ENCODE peak calls at places on chromosomes 1 and 21, in seven cellular contexts. Y is right lobe of liver; R is ovary; C is WERI-Rb-1; D is astrocyte of the spinal cord; W is naive thymus-derived CD4-positive, alpha-beta T cell; V is effector memory CD4-positive, alpha-beta T cell. Z is an unnamed sample.
A peak's percentile ranks its signal among the peaks of the same experiment; 100 is the strongest.

GRCh38 chr1:86914998-86915736 is 732 bp downstream of the HS2ST1 start:
- DNase-seq in D (peak; percentile 53), Y (peak; percentile 76), C (peak; percentile 28), V (peak; percentile 19), R (peak; percentile 37), W (peak; percentile 29), Z (peak; percentile 20)

GRCh38 chr1:28039341-28039740 is 49.1 kb downstream of the EYA3 start:
- DNase-seq in Y (no peak), V (no peak), R (no peak), C (no peak), W (no peak), D (no peak), Z (no peak)

GRCh38 chr1:58848818-58849411 is 65.1 kb upstream of the JUN start:
- DNase-seq in V (no peak), W (no peak), D (peak; percentile 99), C (no peak), R (peak; percentile 74), Y (no peak), Z (peak; percentile 98)

GRCh38 chr21:42513985-42514882 is 582 bp downstream of the SLC37A1 start:
- DNase-seq in Y (peak; percentile 78), C (peak; percentile 44), R (no peak), V (peak; percentile 27), D (no peak), W (peak; percentile 48), Z (no peak)

GRCh38 chr1:192445849-192446489 is 129.2 kb downstream of the RGS21 start:
- DNase-seq in D (peak; percentile 69), W (peak; percentile 10), V (peak; percentile 9), Y (no peak), R (peak; percentile 11), C (peak; percentile 9), Z (no peak)

GRCh38 chr1:201716742-201717135 is 112.2 kb upstream of the IPO9 start:
- DNase-seq in W (no peak), V (no peak), D (no peak), R (no peak), C (no peak), Y (no peak), Z (no peak)

GRCh38 chr21:33115586-33116541 is 45.9 kb downstream of the OLIG1 start:
- DNase-seq in Y (no peak), D (no peak), V (no peak), R (no peak), W (no peak), C (no peak), Z (no peak)

GRCh38 chr1:12208764-12209494 is 20.9 kb upstream of the VPS13D start:
- DNase-seq in C (peak; percentile 76), V (peak; percentile 75), R (peak; percentile 80), D (peak; percentile 73), W (peak; percentile 79), Y (peak; percentile 84), Z (peak; percentile 21)

GRCh38 chr1:27133158-27133557 is 21.8 kb downstream of the SLC9A1 start:
- DNase-seq in C (no peak), W (no peak), D (no peak), Y (no peak), V (no peak), R (no peak), Z (no peak)

GRCh38 chr1:91775227-91775626 is 110.7 kb downstream of the TGFBR3 start:
- DNase-seq in Y (no peak), C (no peak), V (no peak), R (no peak), D (no peak), W (no peak), Z (no peak)

GRCh38 chr21:34814529-34814951 is 145.7 kb downstream of the CLIC6 start:
- DNase-seq in R (no peak), Y (no peak), V (no peak), W (no peak), D (no peak), C (no peak), Z (no peak)

GRCh38 chr1:178867670-178868069 is 3.2 kb downstream of the ANGPTL1 start:
- DNase-seq in C (no peak), Y (no peak), D (peak; percentile 43), R (no peak), W (no peak), V (no peak), Z (no peak)
- H3K4me3 ChIP-seq in C (no peak overlapping the region), Y (peak overlapping the region; percentile 32), D (peak overlapping the region; percentile 8), R (peak overlapping the region; percentile 35), W (no peak overlapping the region), V (no peak overlapping the region), Z (peak overlapping the region; percentile 33)

DNA sequence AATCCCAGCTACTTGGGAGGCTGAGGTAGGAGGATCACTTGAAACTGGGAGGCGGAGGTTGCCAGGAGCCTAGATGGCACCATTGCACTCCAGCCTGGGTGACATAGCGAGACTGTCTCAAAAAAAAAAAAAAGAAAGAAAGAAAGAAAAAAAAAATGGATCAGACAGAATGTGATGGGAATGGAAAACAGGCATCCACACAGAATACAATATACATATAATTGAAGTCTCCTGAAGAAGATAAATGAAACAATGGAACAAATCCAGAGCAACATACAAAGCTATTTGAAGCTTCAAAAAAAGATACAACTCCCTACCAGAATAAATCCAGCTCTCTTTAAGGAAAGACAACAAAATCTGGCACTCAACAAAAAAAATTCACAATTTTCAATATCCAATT is 10.9 kb upstream of the EGLN1 start:
- DNase-seq in D (no peak), W (no peak), Y (no peak), C (no peak), R (no peak), V (no peak), Z (no peak)
- H3K4me3 ChIP-seq in D (no peak overlapping the region), W (no peak overlapping the region), Y (no peak overlapping the region), C (no peak overlapping the region), R (no peak overlapping the region), V (no peak overlapping the region), Z (no peak overlapping the region)

DNA sequence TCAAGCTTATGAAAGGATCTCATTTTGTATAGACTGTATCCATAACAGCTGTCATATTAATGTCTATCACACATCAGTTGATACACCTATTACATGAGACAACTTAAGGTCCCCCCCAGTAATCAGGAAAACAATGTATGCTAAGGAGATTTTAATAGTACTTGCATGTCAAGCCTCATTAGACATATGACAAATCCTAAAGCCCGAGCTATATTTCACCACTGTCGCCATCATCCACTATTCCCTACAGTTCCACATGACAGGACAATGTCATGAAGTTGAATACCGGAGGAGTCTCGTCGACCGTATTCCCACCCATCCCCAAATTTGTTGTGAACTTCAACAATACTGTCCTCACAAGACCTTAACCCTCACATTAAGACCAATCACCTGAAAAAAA is 3.4 kb downstream of the HMGN1 start:
- DNase-seq in R (no peak), V (no peak), Y (no peak), C (no peak), W (no peak), D (no peak), Z (no peak)
- H3K4me3 ChIP-seq in R (no peak overlapping the region), V (no peak overlapping the region), Y (no peak overlapping the region), C (peak overlapping the region; percentile 100), W (no peak overlapping the region), D (no peak overlapping the region), Z (no peak overlapping the region)

DNA sequence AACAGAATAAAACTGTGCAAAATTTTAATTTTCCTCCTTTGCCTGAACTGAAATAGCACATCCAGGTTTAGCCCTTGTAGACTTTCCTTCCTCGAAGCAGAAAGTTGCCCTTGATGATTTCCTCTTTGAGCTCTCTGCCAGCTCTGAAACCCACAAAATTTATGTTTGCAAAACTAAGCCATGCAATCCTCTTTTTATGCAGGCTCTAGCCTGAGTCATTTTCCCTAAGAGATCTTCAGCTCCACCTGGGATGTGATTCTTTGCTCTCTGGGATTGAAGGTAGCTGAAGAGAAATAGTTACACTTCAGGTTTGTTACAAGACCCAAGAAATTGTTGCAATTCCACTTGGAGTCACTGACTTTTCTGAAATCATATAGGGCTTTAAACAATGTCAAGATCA is 1.4 kb upstream of the F3 start:
- DNase-seq in C (no peak), R (no peak), D (peak; percentile 49), W (no peak), V (no peak), Y (no peak), Z (no peak)
- H3K4me3 ChIP-seq in C (no peak overlapping the region), R (peak overlapping the region; percentile 73), D (no peak overlapping the region), W (no peak overlapping the region), V (no peak overlapping the region), Y (peak overlapping the region; percentile 71), Z (peak overlapping the region; percentile 73)

DNA sequence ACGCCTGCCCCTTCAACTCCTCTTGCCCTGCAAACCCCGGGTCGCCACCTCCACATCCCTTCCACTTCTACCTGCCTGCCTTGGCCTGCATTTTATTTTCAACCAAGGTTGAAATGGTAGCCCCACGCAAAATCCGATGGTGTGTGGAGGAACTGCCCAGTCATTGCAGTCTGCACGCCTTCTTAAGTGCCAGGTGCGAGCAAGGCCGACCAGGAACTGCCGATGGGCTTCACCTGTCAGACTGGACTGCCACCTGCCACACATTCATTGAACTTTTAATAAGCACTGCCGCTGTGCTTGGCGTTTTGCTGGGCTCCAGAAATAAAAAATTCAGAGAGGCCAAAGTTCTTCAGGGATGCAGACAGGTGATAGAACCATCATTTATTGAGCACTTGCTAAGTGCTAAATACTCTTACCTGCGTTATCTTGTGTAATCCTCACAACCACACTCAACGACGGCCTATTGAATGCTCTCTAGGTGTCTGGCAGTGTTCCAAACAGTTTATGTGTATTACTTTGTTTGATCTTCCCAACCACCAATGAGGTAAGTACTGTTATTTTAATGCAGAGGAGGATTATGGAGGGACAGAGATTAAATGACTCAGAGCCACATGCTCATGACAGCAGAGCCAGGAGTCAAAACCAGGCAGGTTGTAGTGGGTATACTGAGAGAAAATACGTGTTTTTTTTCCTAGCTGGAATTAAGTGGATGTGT is 36.2 kb downstream of the CACHD1 start:
- DNase-seq in Y (peak; percentile 42), D (no peak), V (no peak), W (peak; percentile 8), R (no peak), C (peak; percentile 70), Z (no peak)
- H3K4me3 ChIP-seq in Y (peak overlapping the region; percentile 46), D (peak overlapping the region; percentile 45), V (peak overlapping the region; percentile 19), W (peak overlapping the region; percentile 31), R (peak overlapping the region; percentile 35), C (peak overlapping the region; percentile 50), Z (peak overlapping the region; percentile 26)

DNA sequence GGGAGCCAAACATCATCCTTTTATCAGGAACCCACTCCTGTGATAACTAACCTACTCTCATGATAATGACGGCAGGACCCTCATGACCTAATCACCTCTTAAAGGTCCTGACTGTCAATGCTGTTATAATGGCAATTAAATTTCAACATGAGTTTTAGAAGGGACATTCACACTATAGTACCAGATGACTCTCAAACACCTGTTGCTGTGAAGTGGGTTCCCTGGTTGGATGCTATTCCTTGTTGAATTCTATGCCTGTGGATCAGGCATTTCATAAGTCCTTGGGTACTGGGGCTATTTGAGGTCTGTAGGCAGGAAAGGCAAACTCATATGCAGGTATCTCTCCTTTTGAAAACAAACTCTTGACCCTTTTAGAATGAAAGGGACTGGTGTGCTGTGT is 7.5 kb upstream of the ZSWIM5 start:
- DNase-seq in V (no peak), W (no peak), C (no peak), D (no peak), Y (no peak), R (no peak), Z (no peak)
- H3K4me3 ChIP-seq in V (no peak overlapping the region), W (no peak overlapping the region), C (no peak overlapping the region), D (no peak overlapping the region), Y (no peak overlapping the region), R (no peak overlapping the region), Z (no peak overlapping the region)